ENCODE peak calls at places on chromosomes 5 and 9, in nine cellular contexts. U, A, N, J, L, Y, X, M and B are unnamed samples.

GRCh38 chr9:128860937-128861336 is 20.8 kb downstream of the KYAT1 start:
- DNase-seq in U (no peak), A (no peak), N (no peak), J (no peak), L (no peak), Y (no peak), X (no peak), M (no peak), B (no peak)

GRCh38 chr5:35884125-35884788 is 27.6 kb downstream of the IL7R start:
- DNase-seq in U (no peak), A (peak), N (peak), J (no peak), L (peak), Y (no peak), X (peak), M (no peak), B (no peak)

GRCh38 chr5:178590141-178590923 is at the start of gene COL23A1:
- DNase-seq in U (peak), A (peak), N (no peak), J (peak), L (peak), Y (peak), X (peak), M (peak), B (no peak)

GRCh38 chr5:156681276-156681675 is 168.8 kb upstream of the PPP1R2B start:
- DNase-seq in U (no peak), A (no peak), N (no peak), J (no peak), L (peak), Y (no peak), X (peak), M (no peak), B (no peak)

GRCh38 chr5:56625577-56625976 is 189.8 kb upstream of the MAP3K1 start:
- DNase-seq in U (no peak), A (no peak), N (no peak), J (no peak), L (peak), Y (no peak), X (peak), M (peak), B (no peak)

GRCh38 chr5:7518947-7519560 is 123.1 kb downstream of the ADCY2 start:
- DNase-seq in U (no peak), A (no peak), N (no peak), J (no peak), L (no peak), Y (no peak), X (no peak), M (no peak), B (no peak)

GRCh38 chr5:110386782-110387181 is 339.7 kb downstream of the TMEM232 start:
- DNase-seq in U (no peak), A (peak), N (no peak), J (no peak), L (peak), Y (no peak), X (peak), M (no peak), B (no peak)

GRCh38 chr5:2382776-2383677 is 368.4 kb downstream of the IRX2 start:
- DNase-seq in U (no peak), A (no peak), N (no peak), J (no peak), L (no peak), Y (no peak), X (no peak), M (no peak), B (no peak)

GRCh38 chr5:132829742-132830435 is 558 bp downstream of the SHROOM1 start:
- DNase-seq in U (peak), A (peak), N (peak), J (peak), L (peak), Y (peak), X (peak), M (no peak), B (peak)

GRCh38 chr5:77743181-77743580 is 33.0 kb downstream of the TBCA start:
- DNase-seq in U (no peak), A (no peak), N (no peak), J (no peak), L (no peak), Y (no peak), X (no peak), M (no peak), B (no peak)

GRCh38 chr9:35051069-35051967 is 21.1 kb downstream of the VCP start:
- DNase-seq in U (no peak), A (peak), N (peak), J (peak), L (peak), Y (no peak), X (peak), M (no peak), B (no peak)

GRCh38 chr5:135497971-135498661 is 37.6 kb downstream of the NEUROG1 start:
- DNase-seq in U (no peak), A (no peak), N (no peak), J (no peak), L (no peak), Y (no peak), X (no peak), M (no peak), B (no peak)

GRCh38 chr9:6761306-6761705 is 3.5 kb downstream of the KDM4C start:
- DNase-seq in U (no peak), A (no peak), N (no peak), J (no peak), L (no peak), Y (no peak), X (no peak), M (no peak), B (no peak)

GRCh38 chr5:155689403-155689802 is 637.6 kb upstream of the SGCD start:
- DNase-seq in U (no peak), A (no peak), N (no peak), J (no peak), L (no peak), Y (no peak), X (no peak), M (no peak), B (no peak)

GRCh38 chr9:134965851-134966250 is 48.1 kb upstream of the FCN1 start:
- DNase-seq in U (peak), A (no peak), N (no peak), J (no peak), L (no peak), Y (no peak), X (no peak), M (no peak), B (no peak)

GRCh38 chr5:113081881-113082546 is 105.4 kb downstream of the DCP2 start:
- DNase-seq in U (no peak), A (no peak), N (no peak), J (no peak), L (peak), Y (no peak), X (peak), M (no peak), B (no peak)

GRCh38 chr5:9557696-9558095 is 11.8 kb upstream of the SEMA5A start:
- DNase-seq in U (no peak), A (no peak), N (no peak), J (no peak), L (no peak), Y (no peak), X (peak), M (no peak), B (no peak)

GRCh38 chr9:27276182-27277030 is 20.5 kb downstream of the EQTN start:
- DNase-seq in U (no peak), A (peak), N (peak), J (no peak), L (peak), Y (no peak), X (peak), M (peak), B (no peak)

GRCh38 chr5:124030043-124030461 is 518.1 kb downstream of the CSNK1G3 start:
- DNase-seq in U (no peak), A (peak), N (no peak), J (no peak), L (no peak), Y (no peak), X (no peak), M (no peak), B (no peak)

GRCh38 chr5:120447706-120448239 is 16.3 kb upstream of the PRR16 start:
- DNase-seq in U (no peak), A (no peak), N (no peak), J (no peak), L (no peak), Y (no peak), X (no peak), M (no peak), B (no peak)

GRCh38 chr9:135960328-135961276 is 571 bp downstream of the UBAC1 start:
- DNase-seq in U (peak), A (peak), N (peak), J (no peak), L (peak), Y (no peak), X (peak), M (no peak), B (peak)

GRCh38 chr9:2787065-2787464 is 56.8 kb downstream of the PUM3 start:
- DNase-seq in U (no peak), A (no peak), N (no peak), J (no peak), L (peak), Y (no peak), X (peak), M (no peak), B (no peak)

GRCh38 chr9:99264070-99264469 is 42.0 kb downstream of the SEC61B start:
- DNase-seq in U (no peak), A (no peak), N (no peak), J (no peak), L (no peak), Y (no peak), X (no peak), M (no peak), B (no peak)

GRCh38 chr5:50744761-50745160 is 78.3 kb downstream of the PARP8 start:
- DNase-seq in U (no peak), A (no peak), N (peak), J (no peak), L (peak), Y (no peak), X (no peak), M (no peak), B (no peak)

GRCh38 chr5:67089200-67089725 is 107.3 kb downstream of the CD180 start:
- DNase-seq in U (no peak), A (peak), N (no peak), J (no peak), L (peak), Y (no peak), X (no peak), M (no peak), B (no peak)